ENCODE peak calls at places on chromosomes 12 and 14, in five cellular contexts. One of them, this sample, is unnamed.

GRCh38 chr12:70787612-70788011 is 132.9 kb downstream of the PTPRR start:
- DNase-seq in suprapubic skin: no peak
- DNase-seq in fibroblast of lung: no peak
- DNase-seq in thyroid gland: no peak
- DNase-seq in thoracic aorta: no peak
- DNase-seq in this sample: no peak

GRCh38 chr12:112482734-112483133 is 64.0 kb downstream of the PTPN11 start:
- DNase-seq in thyroid gland: no peak
- DNase-seq in fibroblast of lung: no peak
- DNase-seq in thoracic aorta: no peak
- DNase-seq in suprapubic skin: no peak
- DNase-seq in this sample: no peak

GRCh38 chr12:4164591-4165558 is 108.7 kb upstream of the CCND2 start:
- DNase-seq in thyroid gland: peak; percentile 70
- DNase-seq in fibroblast of lung: peak; percentile 74
- DNase-seq in thoracic aorta: no peak
- DNase-seq in suprapubic skin: no peak
- DNase-seq in this sample: peak; percentile 61

GRCh38 chr12:60345442-60345841 is 749.6 kb downstream of the SLC16A7 start:
- DNase-seq in suprapubic skin: no peak
- DNase-seq in fibroblast of lung: no peak
- DNase-seq in thyroid gland: no peak
- DNase-seq in thoracic aorta: no peak
- DNase-seq in this sample: no peak

GRCh38 chr14:104383931-104384775 is 195.4 kb upstream of the C14orf180 start:
- DNase-seq in thoracic aorta: no peak
- DNase-seq in suprapubic skin: peak; percentile 65
- DNase-seq in fibroblast of lung: no peak
- DNase-seq in thyroid gland: no peak
- DNase-seq in this sample: peak; percentile 44

GRCh38 chr14:99425272-99425681 is 55.4 kb downstream of the SETD3 start:
- DNase-seq in fibroblast of lung: no peak
- DNase-seq in thoracic aorta: no peak
- DNase-seq in thyroid gland: peak; percentile 84
- DNase-seq in suprapubic skin: no peak
- DNase-seq in this sample: peak; percentile 19

GRCh38 chr12:115507951-115508722 is 769.4 kb downstream of the MED13L start:
- DNase-seq in fibroblast of lung: no peak
- DNase-seq in thoracic aorta: no peak
- DNase-seq in thyroid gland: no peak
- DNase-seq in suprapubic skin: no peak
- DNase-seq in this sample: peak; percentile 12

GRCh38 chr12:27732281-27732680 is 21.6 kb downstream of the MRPS35 start:
- DNase-seq in thoracic aorta: no peak
- DNase-seq in suprapubic skin: no peak
- DNase-seq in thyroid gland: no peak
- DNase-seq in fibroblast of lung: no peak
- DNase-seq in this sample: no peak

GRCh38 chr12:5716221-5716620 is 228.8 kb downstream of the ANO2 start:
- DNase-seq in suprapubic skin: no peak
- DNase-seq in thyroid gland: no peak
- DNase-seq in fibroblast of lung: peak; percentile 14
- DNase-seq in thoracic aorta: peak; percentile 8
- DNase-seq in this sample: no peak

GRCh38 chr14:66365388-66365787 is 120.8 kb upstream of the CCDC196 start:
- DNase-seq in fibroblast of lung: no peak
- DNase-seq in thoracic aorta: no peak
- DNase-seq in thyroid gland: no peak
- DNase-seq in suprapubic skin: no peak
- DNase-seq in this sample: no peak

GRCh38 chr14:66360526-66360925 is 125.6 kb upstream of the CCDC196 start:
- DNase-seq in fibroblast of lung: no peak
- DNase-seq in thoracic aorta: no peak
- DNase-seq in suprapubic skin: no peak
- DNase-seq in thyroid gland: no peak
- DNase-seq in this sample: no peak

GRCh38 chr14:66361013-66361412 is 125.2 kb upstream of the CCDC196 start:
- DNase-seq in fibroblast of lung: no peak
- DNase-seq in thoracic aorta: no peak
- DNase-seq in thyroid gland: no peak
- DNase-seq in suprapubic skin: no peak
- DNase-seq in this sample: no peak

DNA sequence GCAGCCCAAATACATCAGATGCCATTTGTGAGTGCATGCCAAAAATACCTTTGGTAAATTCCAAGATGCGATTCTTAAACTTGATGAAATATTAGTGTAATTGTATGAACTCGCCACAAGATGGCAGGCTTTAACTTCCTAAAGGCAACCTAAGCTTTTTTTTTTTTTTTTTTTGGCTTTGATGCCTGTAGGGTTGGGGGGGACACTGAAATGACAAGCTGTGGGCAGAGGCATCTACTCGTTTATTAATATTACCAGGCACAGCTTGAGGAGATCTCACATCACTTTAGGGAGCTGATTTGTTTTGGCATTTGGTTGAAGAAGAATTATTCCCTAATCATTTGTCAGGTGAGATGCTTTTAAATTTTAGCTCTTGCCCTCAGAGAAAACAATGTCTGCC is 126.7 kb upstream of the CCDC196 start:
- DNase-seq in thyroid gland: no peak
- DNase-seq in fibroblast of lung: peak; percentile 67
- DNase-seq in suprapubic skin: no peak
- DNase-seq in thoracic aorta: no peak
- DNase-seq in this sample: no peak
- H3K27ac ChIP-seq in thyroid gland: no peak overlapping the region
- H3K27ac ChIP-seq in fibroblast of lung: no peak overlapping the region
- H3K27ac ChIP-seq in suprapubic skin: no peak overlapping the region
- H3K27ac ChIP-seq in thoracic aorta: no peak overlapping the region
- H3K27ac ChIP-seq in this sample: no peak overlapping the region

GRCh38 chr14:69673578-69674305 is 62.3 kb downstream of the SUSD6 start:
- DNase-seq in fibroblast of lung: no peak
- DNase-seq in suprapubic skin: no peak
- DNase-seq in thoracic aorta: no peak
- DNase-seq in thyroid gland: no peak
- DNase-seq in this sample: no peak
- H3K27ac ChIP-seq in fibroblast of lung: no peak overlapping the region
- H3K27ac ChIP-seq in suprapubic skin: peak overlapping the region; percentile 47
- H3K27ac ChIP-seq in thoracic aorta: peak overlapping the region; percentile 31
- H3K27ac ChIP-seq in thyroid gland: peak overlapping the region; percentile 71
- H3K27ac ChIP-seq in this sample: peak overlapping the region; percentile 34

GRCh38 chr14:89184952-89185351 is 232.1 kb downstream of the FOXN3 start:
- DNase-seq in thyroid gland: no peak
- DNase-seq in fibroblast of lung: no peak
- DNase-seq in thoracic aorta: no peak
- DNase-seq in suprapubic skin: no peak
- DNase-seq in this sample: no peak
- H3K27ac ChIP-seq in thyroid gland: no peak overlapping the region
- H3K27ac ChIP-seq in fibroblast of lung: no peak overlapping the region
- H3K27ac ChIP-seq in thoracic aorta: peak overlapping the region; percentile 55
- H3K27ac ChIP-seq in suprapubic skin: peak overlapping the region; percentile 79
- H3K27ac ChIP-seq in this sample: peak overlapping the region; percentile 92

GRCh38 chr14:101789222-101789621 is 27.7 kb downstream of the PPP2R5C start:
- DNase-seq in suprapubic skin: no peak
- DNase-seq in thoracic aorta: no peak
- DNase-seq in fibroblast of lung: no peak
- DNase-seq in thyroid gland: peak; percentile 9
- DNase-seq in this sample: no peak

GRCh38 chr14:101796479-101796878 is 35.0 kb downstream of the PPP2R5C start:
- DNase-seq in suprapubic skin: no peak
- DNase-seq in fibroblast of lung: no peak
- DNase-seq in thoracic aorta: no peak
- DNase-seq in thyroid gland: no peak
- DNase-seq in this sample: no peak

GRCh38 chr14:101788016-101788695 is 26.6 kb downstream of the PPP2R5C start:
- DNase-seq in suprapubic skin: no peak
- DNase-seq in thyroid gland: no peak
- DNase-seq in fibroblast of lung: no peak
- DNase-seq in thoracic aorta: no peak
- DNase-seq in this sample: no peak

GRCh38 chr14:101790232-101790631 is 28.7 kb downstream of the PPP2R5C start:
- DNase-seq in suprapubic skin: no peak
- DNase-seq in fibroblast of lung: no peak
- DNase-seq in thoracic aorta: no peak
- DNase-seq in thyroid gland: no peak
- DNase-seq in this sample: no peak

GRCh38 chr14:101791919-101792572 is 30.5 kb downstream of the PPP2R5C start:
- DNase-seq in fibroblast of lung: peak; percentile 61
- DNase-seq in thoracic aorta: no peak
- DNase-seq in suprapubic skin: no peak
- DNase-seq in thyroid gland: no peak
- DNase-seq in this sample: no peak
- H3K27ac ChIP-seq in fibroblast of lung: peak overlapping the region; percentile 79
- H3K27ac ChIP-seq in thoracic aorta: no peak overlapping the region
- H3K27ac ChIP-seq in suprapubic skin: peak overlapping the region; percentile 21
- H3K27ac ChIP-seq in thyroid gland: no peak overlapping the region
- H3K27ac ChIP-seq in this sample: peak overlapping the region; percentile 60

This sample was measured in psoas muscle.